ENCODE peak calls at places on chromosomes 13 and 19, in ten cellular contexts. B is heart right ventricle; H is neural progenitor cell; A is uterus; M is GM12865; V is AG09309; S is endodermal cell; G is BJ; P is cardiac fibroblast; O is CD8-positive, alpha-beta T cell. F is an unnamed sample.

GRCh38 chr19:1837625-1838105 is 10.6 kb downstream of the REXO1 start:
- DNase-seq in O (peak; percentile 68), V (no peak), P (peak; percentile 36), M (peak; percentile 53), G (no peak), H (peak; percentile 73), A (no peak), B (no peak), S (peak; percentile 93), F (no peak)

GRCh38 chr19:33048806-33049676 is 15.6 kb downstream of the RHPN2 start:
- DNase-seq in A (no peak), H (no peak), S (no peak), P (no peak), M (no peak), G (no peak), O (no peak), B (no peak), V (no peak), F (peak; percentile 61)

GRCh38 chr19:5889288-5889971 is 14.2 kb downstream of the NDUFA11 start:
- DNase-seq in B (no peak), V (no peak), M (no peak), O (no peak), A (no peak), S (no peak), H (no peak), P (no peak), G (no peak), F (no peak)

GRCh38 chr19:18972301-18972831 is 31.3 kb upstream of the HOMER3 start:
- DNase-seq in V (no peak), O (no peak), G (no peak), P (peak; percentile 63), S (no peak), H (no peak), B (no peak), M (no peak), A (no peak), F (no peak)

GRCh38 chr19:51901860-51902259 is 3.0 kb downstream of the ZNF649 start:
- DNase-seq in V (no peak), O (no peak), M (no peak), A (no peak), S (no peak), B (no peak), H (no peak), P (no peak), G (no peak), F (no peak)

GRCh38 chr13:114145256-114145655 is 12.8 kb upstream of the RASA3 start:
- DNase-seq in S (no peak), H (peak; percentile 1), V (no peak), M (no peak), P (no peak), A (no peak), B (no peak), O (peak; percentile 49), G (no peak), F (no peak)

GRCh38 chr13:110841846-110842245 is 73.0 kb downstream of the ANKRD10 start:
- DNase-seq in S (peak; percentile 12), P (no peak), B (no peak), V (no peak), G (no peak), H (no peak), M (no peak), A (no peak), O (no peak), F (peak; percentile 84)

GRCh38 chr13:114282143-114282685 is 813 bp downstream of the UPF3A start:
- DNase-seq in O (peak; percentile 60), A (peak; percentile 41), P (peak; percentile 79), G (peak; percentile 20), M (peak; percentile 54), V (no peak), H (peak; percentile 72), B (peak; percentile 38), S (peak; percentile 75), F (peak; percentile 60)

GRCh38 chr19:45657520-45658163 is 10.4 kb upstream of the GIPR start:
- DNase-seq in P (no peak), A (no peak), B (no peak), H (no peak), S (peak; percentile 68), O (no peak), V (no peak), G (no peak), M (no peak), F (no peak)

GRCh38 chr13:63085851-63086250 is 1670.2 kb upstream of the PCDH20 start:
- DNase-seq in B (no peak), V (no peak), P (no peak), G (no peak), M (peak; percentile 5), O (no peak), S (peak; percentile 51), A (no peak), H (peak; percentile 18), F (no peak)

GRCh38 chr13:48862572-48862971 is 113.1 kb upstream of the FNDC3A start:
- DNase-seq in H (no peak), B (no peak), P (peak; percentile 21), S (no peak), V (no peak), A (no peak), O (no peak), G (no peak), M (no peak), F (no peak)

GRCh38 chr13:48860369-48860768 is 115.3 kb upstream of the FNDC3A start:
- DNase-seq in S (no peak), M (no peak), P (no peak), O (no peak), B (no peak), A (no peak), V (no peak), G (no peak), H (no peak), F (no peak)

GRCh38 chr13:48866204-48866603 is 109.5 kb upstream of the FNDC3A start:
- DNase-seq in S (no peak), M (no peak), G (no peak), V (no peak), P (no peak), B (no peak), A (no peak), O (no peak), H (no peak), F (no peak)

GRCh38 chr13:48859168-48860105 is 116.3 kb upstream of the FNDC3A start:
- DNase-seq in H (no peak), O (no peak), P (no peak), M (no peak), V (no peak), A (no peak), S (peak; percentile 57), G (no peak), B (no peak), F (no peak)

GRCh38 chr13:48864100-48864499 is 111.6 kb upstream of the FNDC3A start:
- DNase-seq in H (no peak), M (no peak), P (no peak), O (no peak), G (no peak), B (no peak), S (no peak), V (no peak), A (no peak), F (no peak)
- TF ChIP-seq CTCF in H (no peak), M (no peak), P (no peak), O (no peak), G (no peak), B (no peak), S (no peak), V (no peak), A (no peak), F (no peak)

GRCh38 chr13:60230593-60230992 is 66.9 kb upstream of the DIAPH3 start:
- DNase-seq in G (no peak), M (peak; percentile 56), P (peak; percentile 18), B (no peak), H (no peak), S (no peak), O (no peak), V (no peak), A (no peak), F (no peak)
- H3K4me3 ChIP-seq in G (no peak overlapping the region), M (no peak overlapping the region), P (no peak overlapping the region), B (no peak overlapping the region), H (no peak overlapping the region), S (no peak overlapping the region), O (no peak overlapping the region), V (no peak overlapping the region), A (no peak overlapping the region), F (no peak overlapping the region)

GRCh38 chr19:14089412-14089661 is 1.2 kb downstream of the SAMD1 start:
- DNase-seq in P (peak; percentile 40), O (no peak), S (peak; percentile 58), B (no peak), M (peak; percentile 51), A (no peak), V (no peak), H (peak; percentile 59), G (no peak), F (no peak)
- TF ChIP-seq CTCF in P (no peak), O (peak; percentile 27), S (peak; percentile 67), B (no peak), M (no peak), A (no peak), V (peak; percentile 9), H (peak; percentile 47), G (peak; percentile 11), F (no peak)

GRCh38 chr19:55406091-55406868 is 1.3 kb downstream of the UBE2S start:
- DNase-seq in G (no peak), S (peak; percentile 39), H (no peak), V (no peak), B (no peak), O (no peak), M (peak; percentile 16), A (no peak), P (no peak), F (no peak)

GRCh38 chr19:55408320-55408836 is 790 bp upstream of the UBE2S start:
- DNase-seq in P (no peak), A (no peak), G (no peak), M (no peak), H (no peak), O (no peak), S (no peak), V (no peak), B (no peak), F (no peak)

GRCh38 chr19:55407625-55408319 is at the start of gene UBE2S:
- DNase-seq in V (peak; percentile 97), O (peak; percentile 97), B (peak; percentile 98), A (peak; percentile 98), P (peak; percentile 100), H (peak; percentile 99), M (peak; percentile 100), S (peak; percentile 98), G (peak; percentile 97), F (peak; percentile 94)

GRCh38 chr19:55406869-55407624 is 541 bp downstream of the UBE2S start:
- DNase-seq in V (no peak), P (peak; percentile 43), A (no peak), G (no peak), H (peak; percentile 42), B (no peak), O (no peak), S (peak; percentile 45), M (peak; percentile 53), F (no peak)

GRCh38 chr19:55405638-55406037 is 1.9 kb downstream of the UBE2S start:
- DNase-seq in O (no peak), P (no peak), A (no peak), M (no peak), B (no peak), G (no peak), H (no peak), S (peak; percentile 25), V (no peak), F (no peak)
- H3K4me3 ChIP-seq in O (no peak overlapping the region), P (no peak overlapping the region), A (no peak overlapping the region), M (peak overlapping the region; percentile 85), B (no peak overlapping the region), G (no peak overlapping the region), H (peak overlapping the region; percentile 88), S (peak overlapping the region; percentile 92), V (peak overlapping the region; percentile 80), F (no peak overlapping the region)